ENCODE peak calls at places on chromosomes 6 and 20, in seven cellular contexts. A is astrocyte, Y is fibroblast of the aortic adventitia, E is B cell, L is pancreas, I is NCI-H510A treated with DMSO at 0.1 percent for 48 hours, J is lower leg skin. Q is an unnamed sample.

GRCh38 chr6:7190791-7191190 is 83.0 kb downstream of the RREB1 start:
- DNase-seq in A (no peak), Y (no peak), E (no peak), L (no peak), I (no peak), J (no peak), Q (no peak)

GRCh38 chr20:46375771-46376170 is 30.6 kb downstream of the ELMO2 start:
- DNase-seq in A (peak), Y (peak), E (no peak), L (no peak), I (no peak), J (no peak), Q (peak)

GRCh38 chr20:63311833-63312243 is 18.9 kb downstream of the COL20A1 start:
- DNase-seq in A (no peak), Y (no peak), E (no peak), L (no peak), I (no peak), J (no peak), Q (no peak)

GRCh38 chr6:13697857-13698256 is 13.8 kb downstream of the RANBP9 start:
- DNase-seq in A (no peak), Y (no peak), E (no peak), L (no peak), I (no peak), J (no peak), Q (no peak)

GRCh38 chr20:64006902-64007301 is 26.0 kb downstream of the PRPF6 start:
- DNase-seq in A (no peak), Y (no peak), E (no peak), L (no peak), I (no peak), J (no peak), Q (no peak)

GRCh38 chr6:44041461-44042260 is 85.6 kb downstream of the MRPL14 start:
- DNase-seq in A (peak), Y (peak), E (no peak), L (peak), I (no peak), J (no peak), Q (peak)

GRCh38 chr6:75143186-75143585 is 62.7 kb downstream of the COL12A1 start:
- DNase-seq in A (peak), Y (peak), E (no peak), L (no peak), I (no peak), J (no peak), Q (peak)

GRCh38 chr6:134400941-134401340 is 83.0 kb upstream of the SGK1 start:
- DNase-seq in A (no peak), Y (no peak), E (no peak), L (no peak), I (peak), J (no peak), Q (no peak)

GRCh38 chr6:149234051-149234962 is 83.2 kb upstream of the TAB2 start:
- DNase-seq in A (peak), Y (peak), E (no peak), L (no peak), I (no peak), J (no peak), Q (peak)